ENCODE peak calls at places on chromosomes 5 and 9, in four cellular contexts. L, Z, P and B are unnamed samples.

GRCh38 chr5:144276034-144276822 is 105.6 kb downstream of the KCTD16 start:
- DNase-seq in L (no peak), Z (no peak), P (no peak), B (no peak)

GRCh38 chr5:160697281-160697680 is 154.7 kb downstream of the ATP10B start:
- DNase-seq in L (no peak), Z (no peak), P (no peak), B (no peak)

GRCh38 chr9:17824927-17825659 is 246.2 kb downstream of the SH3GL2 start:
- DNase-seq in L (no peak), Z (no peak), P (no peak), B (no peak)

GRCh38 chr5:123810253-123810652 is 298.3 kb downstream of the CSNK1G3 start:
- DNase-seq in L (no peak), Z (no peak), P (no peak), B (no peak)

GRCh38 chr9:90651246-90651645 is 8.6 kb upstream of the DIRAS2 start:
- DNase-seq in L (no peak), Z (no peak), P (no peak), B (no peak)

GRCh38 chr9:114690308-114690707 is 8.3 kb upstream of the TEX48 start:
- DNase-seq in L (no peak), Z (no peak), P (no peak), B (peak)

GRCh38 chr9:137715321-137715720 is 96.5 kb downstream of the EHMT1 start:
- DNase-seq in L (no peak), Z (no peak), P (no peak), B (peak)

GRCh38 chr9:107952773-107953172 is 463.2 kb upstream of the KLF4 start:
- DNase-seq in L (no peak), Z (no peak), P (no peak), B (peak)

GRCh38 chr9:126673689-126674364 is 60.1 kb downstream of the LMX1B start:
- DNase-seq in L (no peak), Z (peak), P (no peak), B (no peak)

GRCh38 chr5:78361226-78361993 is 993 bp downstream of the SCAMP1 start:
- DNase-seq in L (peak), Z (peak), P (no peak), B (peak)

GRCh38 chr5:67038817-67039603 is 157.6 kb downstream of the CD180 start:
- DNase-seq in L (no peak), Z (peak), P (no peak), B (peak)

GRCh38 chr5:64838376-64838775 is 69.6 kb downstream of the CWC27 start:
- DNase-seq in L (no peak), Z (no peak), P (peak), B (no peak)

GRCh38 chr5:57791875-57792274 is 309.3 kb upstream of the ACTBL2 start:
- DNase-seq in L (no peak), Z (no peak), P (no peak), B (no peak)

GRCh38 chr9:132199056-132199455 is 37.2 kb downstream of the NTNG2 start:
- DNase-seq in L (no peak), Z (peak), P (no peak), B (no peak)

GRCh38 chr9:20980713-20981481 is 50.5 kb downstream of the HACD4 start:
- DNase-seq in L (no peak), Z (no peak), P (peak), B (peak)

GRCh38 chr5:119355636-119356383 is at the start of gene TNFAIP8:
- DNase-seq in L (peak), Z (peak), P (no peak), B (no peak)

GRCh38 chr9:129828051-129828450 is 4.1 kb upstream of the TOR1A start:
- DNase-seq in L (no peak), Z (no peak), P (no peak), B (no peak)

GRCh38 chr5:50751064-50751657 is 84.7 kb downstream of the PARP8 start:
- DNase-seq in L (peak), Z (peak), P (peak), B (peak)

GRCh38 chr5:142324871-142325676 is at the start of gene SPRY4:
- DNase-seq in L (peak), Z (peak), P (peak), B (peak)
- TF ChIP-seq CTCF in L (peak), Z (no peak), P (peak), B (peak)

GRCh38 chr9:96660693-96661248 is 5.7 kb upstream of the PRXL2C start:
- DNase-seq in L (no peak), Z (no peak), P (no peak), B (peak)
- H3K4me3 ChIP-seq in L (no peak), Z (no peak), P (no peak), B (no peak)

DNA sequence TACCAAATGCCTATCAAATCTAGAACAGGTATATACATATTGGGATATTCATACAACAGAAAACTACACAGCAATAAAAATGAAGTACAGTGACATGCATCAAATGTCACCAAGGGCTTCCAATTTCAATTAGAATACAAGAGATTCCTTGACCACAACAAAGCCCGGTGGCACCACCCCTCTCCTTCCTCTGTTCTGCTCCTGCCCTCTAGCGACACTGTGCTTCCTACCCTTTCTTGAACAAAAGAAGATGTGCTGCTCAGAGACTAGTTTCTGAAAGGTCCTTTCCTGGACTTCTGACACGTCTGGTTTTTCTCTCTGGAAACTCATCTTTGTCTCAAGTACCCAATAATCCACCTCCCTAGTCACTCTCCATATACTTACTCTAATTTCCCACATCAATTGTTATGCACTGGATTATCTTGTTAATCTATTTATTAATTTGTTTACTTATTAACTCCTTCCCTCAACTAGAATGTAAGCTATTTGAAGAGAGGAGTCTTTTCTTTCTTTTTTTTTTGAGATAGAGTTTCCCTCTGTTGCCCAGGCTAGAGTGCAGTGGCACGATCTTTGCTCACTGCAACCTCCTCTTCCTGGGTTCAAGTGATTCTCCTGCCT is 70.4 kb upstream of the CTSV start:
- DNase-seq in L (peak), Z (peak), P (peak), B (peak)
- TF ChIP-seq CTCF in L (peak), Z (peak), P (peak), B (peak)

GRCh38 chr5:172856336-172856735 is 22.3 kb downstream of the ERGIC1 start:
- DNase-seq in L (no peak), Z (no peak), P (no peak), B (no peak)

GRCh38 chr5:172855597-172856292 is 21.7 kb downstream of the ERGIC1 start:
- DNase-seq in L (no peak), Z (no peak), P (no peak), B (no peak)

GRCh38 chr5:172854451-172854871 is 20.4 kb downstream of the ERGIC1 start:
- DNase-seq in L (no peak), Z (no peak), P (no peak), B (no peak)

GRCh38 chr5:172853355-172853975 is 19.4 kb downstream of the ERGIC1 start:
- DNase-seq in L (no peak), Z (no peak), P (no peak), B (no peak)

DNA sequence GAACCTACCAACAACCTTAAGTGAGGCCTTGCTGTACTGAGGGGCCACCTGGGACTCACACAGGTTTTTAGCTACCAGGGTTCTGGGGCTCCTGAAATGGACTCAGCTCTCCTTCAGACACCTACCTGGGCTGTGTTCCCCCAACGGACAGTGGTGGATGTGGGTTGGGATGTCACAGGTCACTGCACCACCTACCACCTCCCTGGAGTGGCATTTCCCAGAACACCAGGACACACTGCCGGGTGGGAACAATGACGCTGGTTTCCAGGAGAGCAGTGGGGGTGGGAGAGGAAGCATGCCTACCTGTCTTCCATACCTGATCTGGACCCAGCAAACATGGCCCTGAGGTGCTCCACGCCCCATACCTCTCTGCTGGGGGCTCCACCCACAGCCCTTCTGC is 20.9 kb downstream of the ERGIC1 start:
- DNase-seq in L (no peak), Z (no peak), P (no peak), B (no peak)
- H3K4me3 ChIP-seq in L (no peak), Z (no peak), P (no peak), B (no peak)

GRCh38 chr9:34600908-34601307 is 11.0 kb downstream of the RPP25L start:
- DNase-seq in L (no peak), Z (peak), P (no peak), B (no peak)

GRCh38 chr9:34601883-34602570 is 9.9 kb downstream of the RPP25L start:
- DNase-seq in L (no peak), Z (no peak), P (no peak), B (no peak)

GRCh38 chr9:34606190-34606589 is 5.7 kb downstream of the RPP25L start:
- DNase-seq in L (peak), Z (no peak), P (no peak), B (no peak)

GRCh38 chr9:34602906-34603305 is 9.0 kb downstream of the RPP25L start:
- DNase-seq in L (no peak), Z (no peak), P (no peak), B (no peak)

GRCh38 chr9:34603610-34604231 is 8.2 kb downstream of the RPP25L start:
- DNase-seq in L (peak), Z (peak), P (peak), B (no peak)
- TF ChIP-seq CTCF in L (peak), Z (peak), P (peak), B (peak)

GRCh38 chr9:122228906-122229837 is at the start of gene LHX6:
- DNase-seq in L (peak), Z (peak), P (no peak), B (no peak)
- H3K4me3 ChIP-seq in L (peak), Z (peak), P (no peak), B (peak)

DNA sequence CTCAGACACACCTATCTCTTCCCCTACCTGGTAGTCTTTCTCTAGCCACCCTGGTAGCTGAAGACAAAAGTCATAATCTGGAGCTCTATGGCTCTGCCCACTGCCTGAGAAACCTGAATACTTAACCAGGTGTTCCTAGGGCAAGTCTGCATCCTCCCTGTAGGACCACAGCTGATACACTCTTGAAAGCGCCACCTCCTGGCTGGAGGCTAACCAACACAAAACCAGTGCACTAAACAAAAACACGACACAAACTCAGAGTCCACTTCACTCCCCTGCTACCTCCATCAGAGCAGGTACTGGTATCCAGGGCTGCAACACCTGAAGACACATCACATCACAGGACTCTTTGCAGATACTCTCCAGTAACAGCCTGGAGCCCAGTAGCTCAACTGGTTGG is 84.6 kb upstream of the ANXA1 start:
- DNase-seq in L (no peak), Z (no peak), P (no peak), B (no peak)
- TF ChIP-seq CTCF in L (no peak), Z (peak), P (peak), B (peak)